ENCODE peak calls at places on chromosomes 16 and 17, in four cellular contexts. T is cardiac muscle cell, H is NB4, F is mucosa of descending colon. N is an unnamed sample.

GRCh38 chr17:47188266-47188665 is 829 bp downstream of the CDC27 start:
- DNase-seq in T (no peak), H (peak), F (no peak), N (no peak)

GRCh38 chr16:76854234-76854633 is 336.8 kb upstream of the MON1B start:
- DNase-seq in T (peak), H (no peak), F (no peak), N (no peak)

GRCh38 chr16:30953511-30954124 is 3.9 kb upstream of the SETD1A start:
- DNase-seq in T (peak), H (peak), F (peak), N (peak)

GRCh38 chr17:44501866-44502265 is 1.3 kb downstream of the GPATCH8 start:
- DNase-seq in T (peak), H (peak), F (no peak), N (no peak)

GRCh38 chr16:23611936-23612335 is 15.8 kb upstream of the NDUFAB1 start:
- DNase-seq in T (no peak), H (no peak), F (no peak), N (no peak)

GRCh38 chr16:2719328-2720062 is 529 bp downstream of the PRSS27 start:
- DNase-seq in T (no peak), H (no peak), F (peak), N (no peak)

GRCh38 chr17:28416703-28417311 is 10.8 kb upstream of the SLC46A1 start:
- DNase-seq in T (peak), H (peak), F (no peak), N (peak)

GRCh38 chr16:57533618-57534336 is 2.6 kb downstream of the CCDC102A start:
- DNase-seq in T (peak), H (peak), F (no peak), N (peak)

GRCh38 chr17:46182961-46183360 is 10.3 kb downstream of the KANSL1 start:
- DNase-seq in T (no peak), H (peak), F (no peak), N (no peak)

GRCh38 chr17:47400333-47400732 is 76.6 kb downstream of the EFCAB13 start:
- DNase-seq in T (no peak), H (no peak), F (no peak), N (no peak)

GRCh38 chr16:3195975-3196374 is 8.0 kb downstream of the OR1F1 start:
- DNase-seq in T (no peak), H (no peak), F (no peak), N (no peak)

GRCh38 chr17:77385750-77386501 is 245.2 kb downstream of the SEC14L1 start:
- DNase-seq in T (no peak), H (no peak), F (no peak), N (no peak)

GRCh38 chr16:17529982-17530760 is 59.4 kb upstream of the XYLT1 start:
- DNase-seq in T (no peak), H (no peak), F (no peak), N (peak)

GRCh38 chr17:80605326-80606066 is 60.9 kb downstream of the RPTOR start:
- DNase-seq in T (no peak), H (no peak), F (no peak), N (peak)
- TF ChIP-seq CTCF in T (no peak), H (no peak), F (no peak), N (no peak)

GRCh38 chr16:89291776-89292175 is 74.3 kb downstream of the ZNF778 start:
- DNase-seq in T (no peak), H (no peak), F (no peak), N (no peak)

GRCh38 chr16:89294486-89294885 is 77.0 kb downstream of the ZNF778 start:
- DNase-seq in T (no peak), H (no peak), F (no peak), N (no peak)

GRCh38 chr16:89295071-89295900 is 77.8 kb downstream of the ZNF778 start:
- DNase-seq in T (no peak), H (no peak), F (no peak), N (no peak)

GRCh38 chr16:89292443-89293078 is 75.1 kb downstream of the ZNF778 start:
- DNase-seq in T (no peak), H (no peak), F (no peak), N (no peak)

GRCh38 chr16:89293276-89294143 is 76.0 kb downstream of the ZNF778 start:
- DNase-seq in T (peak), H (no peak), F (no peak), N (no peak)
- TF ChIP-seq CTCF in T (no peak), H (no peak), F (no peak), N (no peak)

DNA sequence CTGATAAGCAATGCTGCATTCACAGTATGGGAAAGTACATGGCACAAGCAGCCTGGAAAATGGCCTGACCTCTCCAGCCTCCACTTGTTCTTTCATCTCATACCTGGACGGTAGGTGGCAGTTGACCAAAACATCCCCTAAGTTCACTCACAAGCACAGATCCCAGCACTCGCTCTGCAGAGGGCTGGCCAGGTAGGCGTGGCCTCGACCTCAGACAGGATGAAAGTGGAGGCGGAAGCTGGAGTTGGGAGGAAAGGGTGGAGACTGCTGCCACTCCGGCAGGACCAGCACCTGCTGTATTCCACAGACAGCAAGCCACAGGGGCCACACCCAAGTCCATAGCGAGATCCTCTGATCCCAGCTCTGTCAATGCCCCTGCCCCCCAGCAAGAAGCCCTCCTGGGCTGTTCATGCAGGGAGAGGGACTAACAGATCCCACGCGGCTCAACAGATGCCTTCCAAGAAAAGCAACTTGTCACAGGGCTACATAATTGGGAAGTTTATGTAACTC is 31.3 kb downstream of the ZCCHC14 start:
- DNase-seq in T (peak), H (no peak), F (peak), N (peak)
- TF ChIP-seq CTCF in T (peak), H (no peak), F (peak), N (peak)

GRCh38 chr16:48905632-48906031 is 295.7 kb upstream of the N4BP1 start:
- DNase-seq in T (no peak), H (no peak), F (no peak), N (no peak)

GRCh38 chr16:48903054-48903453 is 293.1 kb upstream of the N4BP1 start:
- DNase-seq in T (no peak), H (no peak), F (no peak), N (no peak)

GRCh38 chr16:48899500-48899899 is 289.5 kb upstream of the N4BP1 start:
- DNase-seq in T (no peak), H (no peak), F (no peak), N (no peak)

GRCh38 chr16:48904333-48904732 is 294.4 kb upstream of the N4BP1 start:
- DNase-seq in T (no peak), H (no peak), F (no peak), N (no peak)

DNA sequence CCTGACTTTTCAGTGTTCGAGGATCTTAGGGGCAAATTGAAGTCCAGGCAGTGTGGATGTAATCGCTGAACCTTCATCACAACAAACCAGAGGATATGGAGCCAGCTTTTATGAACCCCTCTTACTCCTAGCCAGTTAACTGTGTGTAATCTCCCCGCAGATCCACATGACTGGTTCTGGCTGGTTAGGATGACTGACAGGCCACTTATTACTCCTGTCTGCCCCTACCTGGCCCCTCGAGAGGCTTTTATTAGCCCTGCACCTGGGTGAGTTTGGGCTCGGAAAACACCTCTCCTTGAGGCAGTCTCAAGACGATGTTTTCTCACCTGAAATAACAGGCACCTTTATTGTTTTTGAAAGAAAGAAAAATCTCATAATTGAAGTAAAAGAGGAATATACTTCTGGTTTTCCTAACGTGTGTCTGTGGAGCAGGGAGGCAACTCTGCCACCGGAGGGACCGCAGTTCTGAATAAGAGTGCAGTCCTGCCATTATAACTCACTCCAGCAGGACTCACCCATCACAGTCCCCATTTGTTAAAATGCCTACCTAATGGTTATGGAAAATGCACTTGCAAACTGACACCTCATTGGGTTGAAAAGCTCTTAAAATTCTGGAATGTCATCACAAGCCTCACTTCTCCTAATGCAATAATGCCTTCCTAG is 291.9 kb upstream of the N4BP1 start:
- DNase-seq in T (peak), H (no peak), F (no peak), N (no peak)
- TF ChIP-seq CTCF in T (no peak), H (no peak), F (no peak), N (no peak)

GRCh38 chr17:62674363-62674739 is 46.9 kb downstream of the MRC2 start:
- DNase-seq in T (no peak), H (no peak), F (no peak), N (no peak)

GRCh38 chr17:62670202-62670821 is 42.8 kb downstream of the MRC2 start:
- DNase-seq in T (peak), H (no peak), F (no peak), N (no peak)

GRCh38 chr17:62672957-62673356 is 45.5 kb downstream of the MRC2 start:
- DNase-seq in T (no peak), H (no peak), F (no peak), N (no peak)

GRCh38 chr17:62673614-62674362 is 46.3 kb downstream of the MRC2 start:
- DNase-seq in T (no peak), H (no peak), F (no peak), N (no peak)

GRCh38 chr17:62671553-62671952 is 44.1 kb downstream of the MRC2 start:
- DNase-seq in T (no peak), H (no peak), F (peak), N (no peak)
- TF ChIP-seq CTCF in T (no peak), H (no peak), F (no peak), N (no peak)

DNA sequence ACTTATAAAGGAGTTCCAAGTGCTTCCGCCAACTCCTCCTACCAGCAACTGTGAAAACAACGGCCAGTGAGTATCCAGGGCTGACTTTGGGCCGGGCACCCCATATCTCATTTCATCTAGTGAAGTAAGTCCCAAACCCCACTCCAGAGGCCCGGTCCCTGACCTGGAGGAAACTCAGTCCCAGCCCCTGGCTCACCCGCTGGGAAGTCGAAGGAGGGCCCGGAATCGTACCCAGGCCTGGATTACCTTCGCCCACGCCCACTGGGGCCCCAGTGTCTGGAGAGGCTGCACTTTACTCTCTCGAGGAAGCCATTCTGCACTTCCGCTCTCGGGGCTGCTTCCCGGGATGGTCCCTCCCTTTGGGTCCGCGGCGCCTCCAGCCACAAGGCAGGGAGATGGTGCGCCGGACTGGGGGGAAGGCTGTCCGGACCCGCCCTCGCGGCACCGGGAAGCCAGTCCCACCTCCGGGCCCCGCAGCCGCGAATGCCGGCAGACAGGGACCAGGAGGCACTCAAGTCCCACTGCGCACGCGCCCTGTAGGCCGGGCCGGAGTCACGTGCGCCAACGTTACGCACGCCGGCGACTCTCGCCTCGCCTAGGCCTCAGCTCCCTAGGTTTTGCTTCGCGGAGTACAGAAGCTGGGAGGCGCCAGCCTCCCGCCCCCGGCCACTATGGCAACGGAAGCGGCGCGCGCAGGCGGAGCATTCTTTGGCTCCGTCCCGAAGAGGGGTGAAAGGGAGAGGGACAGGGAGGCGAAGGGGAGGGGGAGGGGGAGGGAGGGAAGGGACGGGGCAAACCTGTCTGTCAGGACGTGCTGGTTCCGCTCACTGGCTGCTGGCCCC is at the start of gene CMTR2:
- DNase-seq in T (peak), H (peak), F (peak), N (peak)
- TF ChIP-seq CTCF in T (no peak), H (no peak), F (no peak), N (no peak)

GRCh38 chr16:1541293-1542165 is 8.1 kb downstream of the TMEM204 start:
- DNase-seq in T (no peak), H (no peak), F (no peak), N (no peak)

GRCh38 chr16:1539720-1540555 is 6.5 kb downstream of the TMEM204 start:
- DNase-seq in T (no peak), H (no peak), F (no peak), N (no peak)

GRCh38 chr16:1542166-1542500 is 8.7 kb downstream of the TMEM204 start:
- DNase-seq in T (no peak), H (peak), F (no peak), N (no peak)

GRCh38 chr16:1538804-1539520 is 5.5 kb downstream of the TMEM204 start:
- DNase-seq in T (peak), H (peak), F (no peak), N (no peak)

DNA sequence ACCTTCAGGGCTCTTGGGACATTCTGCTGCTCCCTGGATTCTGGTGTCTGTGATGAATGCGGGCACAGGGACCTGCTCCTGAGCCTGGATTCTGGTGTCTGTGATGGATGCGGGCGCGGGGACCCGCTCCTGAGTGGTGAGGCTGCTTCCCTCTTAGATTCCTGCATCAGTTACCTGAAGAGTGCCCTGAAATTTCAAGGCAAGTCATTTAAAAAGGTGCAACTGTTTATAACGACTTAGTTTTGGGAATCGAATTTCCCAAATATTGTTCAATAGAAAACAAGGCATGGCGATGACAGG is 7.0 kb downstream of the TMEM204 start:
- DNase-seq in T (no peak), H (no peak), F (no peak), N (no peak)
- TF ChIP-seq CTCF in T (no peak), H (no peak), F (no peak), N (no peak)